ENCODE peak calls at places on chromosome 12, in four cellular contexts. One of them, this sample, is unnamed.

GRCh38 chr12:96104566-96104965 is 69.2 kb upstream of the LTA4H start:
- DNase-seq in K562: no peak
- DNase-seq in SK-N-SH: no peak
- DNase-seq in WTC11: no peak
- DNase-seq in this sample: no peak

GRCh38 chr12:18158774-18159557 is 69.0 kb upstream of the RERGL start:
- DNase-seq in K562: peak
- DNase-seq in WTC11: peak
- DNase-seq in SK-N-SH: peak
- DNase-seq in this sample: no peak

GRCh38 chr12:113271853-113272561 is 50.7 kb downstream of the TPCN1 start:
- DNase-seq in WTC11: no peak
- DNase-seq in SK-N-SH: peak
- DNase-seq in K562: peak
- DNase-seq in this sample: no peak

GRCh38 chr12:93125126-93125525 is 196.0 kb upstream of the EEA1 start:
- DNase-seq in WTC11: no peak
- DNase-seq in SK-N-SH: no peak
- DNase-seq in K562: no peak
- DNase-seq in this sample: no peak

GRCh38 chr12:109927622-109928021 is 27.5 kb downstream of the TCHP start:
- DNase-seq in SK-N-SH: peak
- DNase-seq in K562: peak
- DNase-seq in WTC11: peak
- DNase-seq in this sample: no peak

GRCh38 chr12:74903522-74903921 is 306.1 kb downstream of the KCNC2 start:
- DNase-seq in K562: peak
- DNase-seq in SK-N-SH: no peak
- DNase-seq in WTC11: peak
- DNase-seq in this sample: no peak

GRCh38 chr12:121861549-121862254 is 3.0 kb upstream of the HPD start:
- DNase-seq in K562: peak
- DNase-seq in WTC11: no peak
- DNase-seq in SK-N-SH: peak
- DNase-seq in this sample: no peak

GRCh38 chr12:84397279-84397678 is 515.3 kb downstream of the SLC6A15 start:
- DNase-seq in SK-N-SH: peak
- DNase-seq in WTC11: no peak
- DNase-seq in K562: no peak
- DNase-seq in this sample: no peak

GRCh38 chr12:7130791-7131501 is 775 bp downstream of the CLSTN3 start:
- DNase-seq in WTC11: peak
- DNase-seq in SK-N-SH: peak
- DNase-seq in K562: peak
- DNase-seq in this sample: no peak

GRCh38 chr12:40137252-40137651 is 31.4 kb upstream of the SLC2A13 start:
- DNase-seq in K562: no peak
- DNase-seq in WTC11: no peak
- DNase-seq in SK-N-SH: no peak
- DNase-seq in this sample: no peak

GRCh38 chr12:92036771-92037453 is 108.7 kb downstream of the BTG1 start:
- DNase-seq in SK-N-SH: no peak
- DNase-seq in K562: peak
- DNase-seq in WTC11: no peak
- DNase-seq in this sample: no peak

GRCh38 chr12:109056891-109057290 is 4.5 kb downstream of the USP30 start:
- DNase-seq in K562: no peak
- DNase-seq in SK-N-SH: no peak
- DNase-seq in WTC11: no peak
- DNase-seq in this sample: no peak

GRCh38 chr12:71967176-71967575 is 28.5 kb downstream of the TPH2 start:
- DNase-seq in WTC11: no peak
- DNase-seq in K562: no peak
- DNase-seq in SK-N-SH: no peak
- DNase-seq in this sample: no peak

GRCh38 chr12:68043446-68043845 is 54.2 kb downstream of the IFNG-AS1 start:
- DNase-seq in SK-N-SH: no peak
- DNase-seq in K562: no peak
- DNase-seq in WTC11: no peak
- DNase-seq in this sample: no peak

GRCh38 chr12:40312982-40313576 is 88.3 kb downstream of the LRRK2 start:
- DNase-seq in WTC11: no peak
- DNase-seq in K562: no peak
- DNase-seq in SK-N-SH: peak
- DNase-seq in this sample: no peak

GRCh38 chr12:58433969-58434368 is 486.3 kb downstream of the LRIG3 start:
- DNase-seq in SK-N-SH: no peak
- DNase-seq in WTC11: no peak
- DNase-seq in K562: no peak
- DNase-seq in this sample: no peak

GRCh38 chr12:82097438-82097837 is 260.7 kb downstream of the CCDC59 start:
- DNase-seq in WTC11: no peak
- DNase-seq in K562: no peak
- DNase-seq in SK-N-SH: no peak
- DNase-seq in this sample: no peak

GRCh38 chr12:9867531-9867930 is 1.6 kb downstream of the CLEC2B start:
- DNase-seq in WTC11: no peak
- DNase-seq in SK-N-SH: no peak
- DNase-seq in K562: no peak
- DNase-seq in this sample: no peak

GRCh38 chr12:2154050-2154449 is 101.3 kb downstream of the CACNA1C start:
- DNase-seq in WTC11: no peak
- DNase-seq in SK-N-SH: no peak
- DNase-seq in K562: no peak
- DNase-seq in this sample: no peak

GRCh38 chr12:129900306-129900705 is 3.5 kb downstream of the TMEM132D start:
- DNase-seq in WTC11: no peak
- DNase-seq in K562: no peak
- DNase-seq in SK-N-SH: no peak
- DNase-seq in this sample: no peak

GRCh38 chr12:29773076-29773475 is 10.7 kb downstream of the TMTC1 start:
- DNase-seq in WTC11: no peak
- DNase-seq in SK-N-SH: no peak
- DNase-seq in K562: no peak
- DNase-seq in this sample: no peak

GRCh38 chr12:42560977-42561376 is 28.6 kb downstream of the PRICKLE1 start:
- DNase-seq in SK-N-SH: no peak
- DNase-seq in K562: no peak
- DNase-seq in WTC11: no peak
- DNase-seq in this sample: no peak

GRCh38 chr12:75366629-75367028 is 24.3 kb upstream of the GLIPR1L2 start:
- DNase-seq in SK-N-SH: no peak
- DNase-seq in K562: no peak
- DNase-seq in WTC11: no peak
- DNase-seq in this sample: no peak

GRCh38 chr12:57235728-57236131 is 6.2 kb downstream of the SHMT2 start:
- DNase-seq in WTC11: no peak
- DNase-seq in K562: no peak
- DNase-seq in SK-N-SH: no peak
- DNase-seq in this sample: no peak

GRCh38 chr12:52181757-52182156 is 10.1 kb downstream of the KRT80 start:
- DNase-seq in WTC11: peak
- DNase-seq in K562: no peak
- DNase-seq in SK-N-SH: peak
- DNase-seq in this sample: no peak

GRCh38 chr12:87795555-87795954 is 233.6 kb downstream of the C12orf50 start:
- DNase-seq in K562: no peak
- DNase-seq in WTC11: no peak
- DNase-seq in SK-N-SH: no peak
- DNase-seq in this sample: no peak

GRCh38 chr12:66365718-66366485 is 63.6 kb downstream of the HELB start:
- DNase-seq in WTC11: no peak
- DNase-seq in SK-N-SH: no peak
- DNase-seq in K562: no peak
- DNase-seq in this sample: no peak

GRCh38 chr12:124321556-124322270 is 26.8 kb downstream of the RFLNA start:
- DNase-seq in WTC11: no peak
- DNase-seq in SK-N-SH: no peak
- DNase-seq in K562: no peak
- DNase-seq in this sample: no peak

DNA sequence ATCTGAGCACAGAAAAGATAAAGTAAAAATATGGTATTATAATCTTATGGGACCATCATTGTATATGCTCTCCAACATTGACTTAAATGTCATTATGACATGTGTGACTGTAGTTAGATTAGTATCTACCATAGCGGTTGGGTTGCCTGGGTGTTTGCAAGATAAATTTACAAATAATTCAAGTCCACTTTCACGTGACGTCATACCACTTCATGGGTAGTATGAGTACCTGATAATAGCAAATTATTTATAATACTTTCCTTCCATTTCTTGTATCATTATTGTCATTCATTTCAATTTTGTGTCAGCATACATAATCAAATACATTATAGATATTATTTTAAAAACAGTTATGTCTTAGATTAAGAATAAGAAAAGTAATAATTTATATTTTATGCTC is 20.2 kb downstream of the SLCO1B1 start:
- DNase-seq in WTC11: no peak
- DNase-seq in SK-N-SH: no peak
- DNase-seq in K562: no peak
- DNase-seq in this sample: no peak
- TF ChIP-seq USF1 in WTC11: no peak
- TF ChIP-seq USF1 in SK-N-SH: no peak
- TF ChIP-seq USF1 in K562: no peak
- TF ChIP-seq USF1 in this sample: no peak

GRCh38 chr12:53452159-53453077 is 516 bp downstream of the PCBP2 start:
- DNase-seq in K562: peak
- DNase-seq in SK-N-SH: peak
- DNase-seq in WTC11: peak
- DNase-seq in this sample: no peak

GRCh38 chr12:53451661-53452158 is at the start of gene PCBP2:
- DNase-seq in WTC11: peak
- DNase-seq in K562: peak
- DNase-seq in SK-N-SH: peak
- DNase-seq in this sample: peak

GRCh38 chr12:53453953-53454640 is 2.2 kb downstream of the PCBP2 start:
- DNase-seq in WTC11: no peak
- DNase-seq in SK-N-SH: no peak
- DNase-seq in K562: no peak
- DNase-seq in this sample: no peak

GRCh38 chr12:53456654-53457366 is 4.9 kb downstream of the PCBP2 start:
- DNase-seq in WTC11: no peak
- DNase-seq in K562: no peak
- DNase-seq in SK-N-SH: no peak
- DNase-seq in this sample: no peak

DNA sequence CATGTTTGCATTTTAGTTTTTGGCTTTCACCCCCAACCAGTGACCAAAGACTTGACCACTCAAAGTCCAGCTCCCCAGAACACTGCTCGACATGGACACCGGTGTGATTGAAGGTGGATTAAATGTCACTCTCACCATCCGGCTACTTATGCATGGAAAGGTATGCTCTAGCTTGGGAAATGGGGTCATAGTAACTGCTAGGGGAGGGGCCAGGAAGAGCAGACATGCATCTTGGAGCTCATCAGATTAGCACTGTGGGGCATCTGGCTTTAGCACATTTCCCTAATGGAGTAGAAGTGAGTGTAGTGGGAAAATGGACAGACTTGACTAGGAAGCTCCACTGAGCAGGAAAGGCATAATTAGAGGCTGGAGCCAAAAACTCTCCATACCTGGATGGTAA is 2.8 kb downstream of the PCBP2 start:
- DNase-seq in WTC11: no peak
- DNase-seq in SK-N-SH: peak
- DNase-seq in K562: no peak
- DNase-seq in this sample: no peak
- TF ChIP-seq USF1 in WTC11: no peak
- TF ChIP-seq USF1 in SK-N-SH: no peak
- TF ChIP-seq USF1 in K562: no peak
- TF ChIP-seq USF1 in this sample: no peak

DNA sequence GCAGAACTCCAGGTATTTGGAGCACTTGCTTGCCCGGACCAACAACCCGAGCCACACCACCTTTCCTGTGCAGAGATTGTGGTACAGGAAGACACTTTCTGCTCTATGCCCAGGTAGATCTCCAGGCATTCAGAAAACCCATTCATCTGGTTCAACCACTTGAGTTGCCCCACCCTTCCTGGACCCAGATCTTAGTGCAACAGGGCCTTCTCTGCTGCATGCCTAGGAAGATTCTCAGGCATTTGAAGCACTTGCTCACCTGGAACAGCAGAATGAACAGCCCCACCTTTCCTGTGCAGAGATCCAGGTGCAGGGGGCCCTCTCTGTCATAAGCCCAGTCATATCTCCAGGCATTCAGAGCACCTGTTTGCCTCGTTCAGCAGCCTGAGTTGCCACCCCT is 412.8 kb upstream of the MGAT4C start:
- DNase-seq in WTC11: no peak
- DNase-seq in SK-N-SH: no peak
- DNase-seq in K562: no peak
- DNase-seq in this sample: no peak
- TF ChIP-seq USF1 in WTC11: no peak
- TF ChIP-seq USF1 in SK-N-SH: no peak
- TF ChIP-seq USF1 in K562: no peak
- TF ChIP-seq USF1 in this sample: no peak

DNA sequence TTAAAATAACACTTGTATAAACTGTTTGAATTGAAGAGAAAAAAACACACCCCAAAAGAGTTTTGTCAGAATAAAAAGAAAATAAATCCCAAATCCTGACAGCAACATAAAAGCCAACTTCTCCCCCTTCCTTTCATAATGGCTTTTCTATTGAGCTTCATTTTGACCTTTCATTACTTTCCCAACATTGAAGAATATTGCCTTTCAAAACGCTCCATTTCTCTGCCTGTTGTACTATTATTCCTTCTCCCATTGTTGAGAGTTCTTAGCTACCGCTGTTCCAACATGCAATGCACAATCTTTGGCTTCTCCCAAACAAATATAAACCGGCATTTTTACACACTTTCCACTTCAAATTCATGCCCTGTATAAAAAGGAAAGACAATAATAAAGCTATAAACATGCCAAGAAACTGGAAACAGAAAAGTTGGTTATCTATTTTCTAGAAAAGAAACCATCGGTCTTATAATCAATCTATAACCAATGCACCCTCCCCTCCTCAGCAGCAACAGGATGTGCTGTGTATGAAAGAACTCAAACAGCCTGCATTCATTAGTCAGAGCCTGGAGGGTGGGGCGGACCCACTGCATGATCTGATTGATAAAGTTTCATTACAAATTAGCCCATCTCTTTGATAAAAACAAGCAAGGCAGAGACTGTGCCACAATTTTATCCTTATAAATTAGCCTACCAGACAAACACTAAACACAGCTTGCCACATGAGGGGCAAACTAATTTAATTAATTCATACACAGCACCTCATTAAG is 448.3 kb downstream of the BCAT1 start:
- DNase-seq in SK-N-SH: peak
- DNase-seq in WTC11: no peak
- DNase-seq in K562: no peak
- DNase-seq in this sample: no peak
- TF ChIP-seq USF1 in SK-N-SH: no peak
- TF ChIP-seq USF1 in WTC11: no peak
- TF ChIP-seq USF1 in K562: no peak
- TF ChIP-seq USF1 in this sample: no peak